ENCODE peak calls at places on chromosomes 3 and 15, in ten cellular contexts. Z, W, I, H, V, P, S, Q, U and D are unnamed samples.

GRCh38 chr3:45134758-45135521 is 11.2 kb downstream of the CDCP1 start:
- DNase-seq in H (no peak), V (no peak), Q (no peak), P (no peak), I (no peak), Z (no peak), U (no peak), W (no peak), S (no peak), D (no peak)

GRCh38 chr3:101509811-101510210 is 3.2 kb downstream of the SENP7 start:
- DNase-seq in P (no peak), S (no peak), I (no peak), V (no peak), Z (no peak), Q (no peak), H (no peak), U (no peak), W (no peak), D (peak)

GRCh38 chr3:134457331-134458125 is 28.3 kb downstream of the ANAPC13 start:
- DNase-seq in S (no peak), I (no peak), P (no peak), Z (no peak), H (no peak), W (no peak), V (no peak), Q (no peak), U (no peak), D (no peak)

GRCh38 chr3:48268936-48269551 is 28.1 kb downstream of the ZNF589 start:
- DNase-seq in V (no peak), W (no peak), P (no peak), I (no peak), Z (no peak), U (no peak), Q (no peak), H (no peak), S (no peak), D (no peak)

GRCh38 chr3:171875923-171876412 is 32.8 kb downstream of the TMEM212 start:
- DNase-seq in I (no peak), Z (no peak), U (no peak), H (no peak), Q (no peak), P (no peak), S (no peak), V (no peak), W (no peak), D (no peak)

GRCh38 chr15:44501768-44502366 is 35.1 kb upstream of the EIF3J start:
- DNase-seq in P (no peak), W (no peak), H (no peak), Z (no peak), S (no peak), U (peak), Q (peak), V (peak), I (no peak), D (peak)

GRCh38 chr3:35946121-35946856 is 307.0 kb downstream of the ARPP21 start:
- DNase-seq in U (peak), V (peak), I (no peak), W (no peak), Z (no peak), Q (peak), S (no peak), H (no peak), P (no peak), D (no peak)

GRCh38 chr3:128462341-128462910 is 4.3 kb downstream of the DNAJB8 start:
- DNase-seq in S (no peak), I (no peak), U (no peak), H (no peak), P (no peak), Z (no peak), Q (no peak), V (no peak), W (no peak), D (no peak)

GRCh38 chr3:24598691-24599090 is 104.0 kb upstream of the THRB start:
- DNase-seq in P (no peak), U (no peak), S (no peak), Q (no peak), H (no peak), I (no peak), Z (no peak), V (no peak), W (no peak), D (peak)

GRCh38 chr15:49331951-49332350 is 91.1 kb upstream of the FGF7 start:
- DNase-seq in V (no peak), S (no peak), P (no peak), H (no peak), Z (no peak), U (no peak), I (no peak), W (no peak), Q (no peak), D (no peak)

GRCh38 chr3:57557088-57557537 is 1.0 kb downstream of the PDE12 start:
- DNase-seq in H (peak), W (no peak), Z (no peak), V (peak), I (no peak), U (peak), S (no peak), Q (peak), P (no peak), D (no peak)

GRCh38 chr3:171339606-171340005 is 120.6 kb downstream of the TNIK start:
- DNase-seq in P (no peak), Q (no peak), U (no peak), H (peak), Z (no peak), W (no peak), S (no peak), I (no peak), V (no peak), D (no peak)

GRCh38 chr15:50187997-50188396 is 6.0 kb downstream of the SLC27A2 start:
- DNase-seq in H (no peak), V (no peak), Z (no peak), I (no peak), U (peak), P (no peak), Q (no peak), S (no peak), W (no peak), D (no peak)

GRCh38 chr3:26625187-26625586 is 2.6 kb downstream of the LRRC3B start:
- DNase-seq in U (peak), P (no peak), W (no peak), H (no peak), Z (no peak), I (peak), V (no peak), S (no peak), Q (no peak), D (no peak)

GRCh38 chr15:67143646-67144045 is 78.2 kb downstream of the SMAD3 start:
- DNase-seq in U (no peak), Z (no peak), I (no peak), W (no peak), Q (no peak), S (peak), P (no peak), H (no peak), V (no peak), D (no peak)

GRCh38 chr3:106431698-106432097 is 562.9 kb upstream of the CBLB start:
- DNase-seq in S (no peak), H (no peak), Z (no peak), W (no peak), V (no peak), Q (no peak), I (no peak), U (no peak), P (no peak), D (no peak)

GRCh38 chr3:150080058-150080730 is 109.5 kb upstream of the PFN2 start:
- DNase-seq in S (no peak), Z (no peak), V (no peak), P (no peak), U (peak), I (no peak), W (no peak), H (no peak), Q (no peak), D (no peak)

GRCh38 chr3:105614288-105615030 is 247.8 kb downstream of the ALCAM start:
- DNase-seq in U (no peak), W (no peak), Q (peak), H (no peak), S (no peak), Z (no peak), P (no peak), V (no peak), I (no peak), D (no peak)

GRCh38 chr3:58333206-58334012 is 717 bp downstream of the PXK start:
- DNase-seq in H (peak), U (peak), S (peak), Q (peak), V (peak), Z (peak), W (peak), P (peak), I (peak), D (peak)

GRCh38 chr3:89533320-89533719 is 425.9 kb downstream of the EPHA3 start:
- DNase-seq in Q (peak), V (no peak), U (no peak), Z (no peak), I (no peak), P (no peak), H (no peak), S (no peak), W (no peak), D (no peak)

GRCh38 chr3:188185717-188186236 is 31.8 kb downstream of the LPP start:
- DNase-seq in H (peak), P (peak), U (peak), Z (no peak), I (peak), V (no peak), S (no peak), W (peak), Q (peak), D (no peak)

GRCh38 chr3:183513046-183513706 is 42.3 kb downstream of the KLHL6 start:
- DNase-seq in Q (no peak), Z (peak), I (no peak), U (no peak), H (no peak), W (no peak), V (peak), S (no peak), P (no peak), D (no peak)

GRCh38 chr3:100226712-100227429 is 33.9 kb upstream of the TBC1D23 start:
- DNase-seq in S (no peak), W (peak), Z (peak), I (no peak), U (no peak), Q (no peak), H (no peak), P (no peak), V (no peak), D (no peak)

GRCh38 chr3:61561374-61562041 is at the start of gene PTPRG:
- DNase-seq in P (peak), W (peak), Z (peak), U (peak), V (peak), S (peak), H (peak), Q (peak), I (peak), D (peak)

GRCh38 chr15:58528197-58528870 is 96.5 kb downstream of the LIPC start:
- DNase-seq in Q (peak), U (no peak), I (no peak), P (no peak), V (no peak), H (no peak), Z (no peak), W (no peak), S (peak), D (no peak)

GRCh38 chr3:53318522-53318921 is 28.8 kb downstream of the DCP1A start:
- DNase-seq in U (no peak), I (no peak), V (no peak), P (no peak), W (no peak), H (no peak), Q (no peak), S (no peak), Z (no peak), D (no peak)

GRCh38 chr3:14812196-14812785 is 6.5 kb upstream of the FGD5 start:
- DNase-seq in Q (no peak), W (no peak), Z (no peak), U (no peak), P (peak), H (no peak), S (no peak), V (no peak), I (peak), D (no peak)

GRCh38 chr3:148681080-148681479 is 16.6 kb upstream of the AGTR1 start:
- DNase-seq in W (no peak), V (no peak), I (no peak), Z (no peak), U (no peak), P (no peak), S (no peak), Q (no peak), H (no peak), D (peak)

GRCh38 chr3:119891944-119892721 is 110.2 kb downstream of the NR1I2 start:
- DNase-seq in H (no peak), W (peak), P (no peak), S (no peak), Q (peak), U (peak), I (no peak), V (peak), Z (peak), D (peak)

GRCh38 chr3:52218026-52218425 is 7.4 kb downstream of the TLR9 start:
- DNase-seq in V (no peak), U (no peak), Z (no peak), I (no peak), H (no peak), P (peak), W (no peak), S (no peak), Q (no peak), D (no peak)

GRCh38 chr3:149340310-149340933 is 7.0 kb upstream of the TM4SF18 start:
- DNase-seq in S (no peak), I (no peak), P (no peak), U (no peak), Z (no peak), H (no peak), W (no peak), Q (no peak), V (no peak), D (no peak)

GRCh38 chr3:149659173-149659468 is 1.3 kb upstream of the WWTR1 start:
- DNase-seq in S (no peak), Q (no peak), W (no peak), P (no peak), U (no peak), I (no peak), V (no peak), H (peak), Z (no peak), D (no peak)

GRCh38 chr3:52119056-52119455 is 35.2 kb downstream of the POC1A start:
- DNase-seq in H (peak), Q (no peak), V (no peak), W (no peak), I (peak), P (peak), S (no peak), U (no peak), Z (no peak), D (no peak)

GRCh38 chr3:72261566-72262564 is 476.9 kb upstream of the PROK2 start:
- DNase-seq in V (no peak), P (no peak), S (no peak), W (no peak), H (no peak), Q (no peak), U (no peak), Z (no peak), I (no peak), D (no peak)

GRCh38 chr15:74573987-74574386 is 33.0 kb downstream of the ARID3B start:
- DNase-seq in H (no peak), I (no peak), S (no peak), W (no peak), Z (no peak), P (no peak), U (no peak), V (no peak), Q (no peak), D (no peak)

GRCh38 chr15:51380999-51381806 is 39.7 kb downstream of the GLDN start:
- DNase-seq in W (peak), V (peak), S (peak), Z (peak), Q (peak), P (no peak), I (peak), H (no peak), U (peak), D (peak)
- TF ChIP-seq CTCF in W (peak), V (peak), S (peak), Z (peak), Q (peak), P (peak), I (peak), H (peak), U (peak), D (peak)

DNA sequence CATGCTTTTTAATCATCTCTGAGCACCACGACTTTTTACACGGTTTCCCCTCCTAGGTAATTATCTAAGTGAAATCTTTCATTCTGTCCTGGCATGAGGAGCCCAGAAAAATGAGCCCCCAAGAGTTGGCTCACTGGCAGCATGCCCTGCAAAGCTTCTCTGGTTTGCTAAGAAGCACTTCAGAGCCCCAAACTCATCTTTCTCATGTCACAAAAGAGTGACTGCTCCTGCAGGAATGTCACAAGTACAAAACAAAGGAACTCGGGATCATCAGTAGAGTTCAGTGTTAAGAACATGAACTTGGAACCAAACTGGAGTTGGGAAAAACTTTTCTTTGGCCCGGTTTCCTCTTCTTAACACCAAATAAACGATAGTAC is 123.9 kb downstream of the FOXB1 start:
- DNase-seq in U (peak), H (no peak), S (no peak), W (no peak), I (peak), P (no peak), Z (no peak), Q (no peak), V (no peak), D (no peak)
- H3K27ac ChIP-seq in U (no peak), H (peak), S (no peak), W (peak), I (peak), P (peak), Z (no peak), Q (peak), V (peak), D (peak)

DNA sequence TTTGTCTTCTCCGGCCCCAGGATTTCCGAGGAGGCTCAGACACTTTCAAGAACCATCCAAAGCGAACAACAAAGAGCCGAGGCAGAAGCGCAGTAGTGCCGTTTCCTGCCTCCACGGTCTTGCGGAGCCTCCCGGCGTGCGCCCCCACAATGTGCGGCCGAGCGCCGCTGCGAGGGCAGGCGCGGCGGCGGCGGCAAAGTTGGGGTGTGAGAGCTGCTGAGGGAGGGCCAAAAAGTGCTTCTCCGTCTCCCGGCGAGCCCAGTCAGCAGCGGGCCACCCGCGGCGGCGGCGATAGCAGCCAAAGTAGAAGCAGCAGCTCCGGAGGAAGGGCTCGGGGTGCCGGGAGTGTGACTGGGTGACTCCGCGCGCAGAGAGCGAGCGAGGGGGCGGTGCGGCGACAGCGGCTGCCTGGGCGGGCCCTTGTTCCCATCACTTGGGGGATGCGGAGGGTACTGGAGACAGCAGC is 749.1 kb downstream of the ROBO1 start:
- DNase-seq in Z (peak), U (peak), V (no peak), Q (peak), S (peak), W (peak), P (peak), I (peak), H (peak), D (peak)
- TF ChIP-seq CTCF in Z (no peak), U (no peak), V (no peak), Q (peak), S (no peak), W (no peak), P (no peak), I (no peak), H (no peak), D (no peak)

DNA sequence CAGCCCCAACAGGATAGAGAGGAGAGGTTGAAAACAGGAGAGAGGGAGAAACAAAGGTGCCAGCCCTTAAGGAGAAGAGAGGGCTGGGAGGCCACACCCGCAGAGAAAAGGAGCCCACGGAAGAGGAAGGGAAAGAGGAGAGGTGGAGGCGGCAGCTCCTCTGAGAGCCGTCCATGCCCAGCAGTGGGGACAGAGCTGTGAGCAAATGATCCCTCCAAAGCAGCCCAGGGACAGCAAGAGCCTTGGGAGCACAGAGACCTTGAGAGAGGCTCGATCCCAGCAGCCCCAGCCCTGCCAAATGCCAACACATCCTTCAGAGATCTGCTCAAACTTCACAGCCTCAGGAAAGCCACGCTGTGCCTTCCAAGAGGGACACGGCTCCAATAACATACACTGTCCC is 66.7 kb upstream of the CORO2B start:
- DNase-seq in U (no peak), W (no peak), I (no peak), P (no peak), S (no peak), V (no peak), Z (no peak), Q (no peak), H (no peak), D (no peak)
- H3K27ac ChIP-seq in U (no peak), W (peak), I (no peak), P (peak), S (peak), V (no peak), Z (no peak), Q (no peak), H (peak), D (no peak)

DNA sequence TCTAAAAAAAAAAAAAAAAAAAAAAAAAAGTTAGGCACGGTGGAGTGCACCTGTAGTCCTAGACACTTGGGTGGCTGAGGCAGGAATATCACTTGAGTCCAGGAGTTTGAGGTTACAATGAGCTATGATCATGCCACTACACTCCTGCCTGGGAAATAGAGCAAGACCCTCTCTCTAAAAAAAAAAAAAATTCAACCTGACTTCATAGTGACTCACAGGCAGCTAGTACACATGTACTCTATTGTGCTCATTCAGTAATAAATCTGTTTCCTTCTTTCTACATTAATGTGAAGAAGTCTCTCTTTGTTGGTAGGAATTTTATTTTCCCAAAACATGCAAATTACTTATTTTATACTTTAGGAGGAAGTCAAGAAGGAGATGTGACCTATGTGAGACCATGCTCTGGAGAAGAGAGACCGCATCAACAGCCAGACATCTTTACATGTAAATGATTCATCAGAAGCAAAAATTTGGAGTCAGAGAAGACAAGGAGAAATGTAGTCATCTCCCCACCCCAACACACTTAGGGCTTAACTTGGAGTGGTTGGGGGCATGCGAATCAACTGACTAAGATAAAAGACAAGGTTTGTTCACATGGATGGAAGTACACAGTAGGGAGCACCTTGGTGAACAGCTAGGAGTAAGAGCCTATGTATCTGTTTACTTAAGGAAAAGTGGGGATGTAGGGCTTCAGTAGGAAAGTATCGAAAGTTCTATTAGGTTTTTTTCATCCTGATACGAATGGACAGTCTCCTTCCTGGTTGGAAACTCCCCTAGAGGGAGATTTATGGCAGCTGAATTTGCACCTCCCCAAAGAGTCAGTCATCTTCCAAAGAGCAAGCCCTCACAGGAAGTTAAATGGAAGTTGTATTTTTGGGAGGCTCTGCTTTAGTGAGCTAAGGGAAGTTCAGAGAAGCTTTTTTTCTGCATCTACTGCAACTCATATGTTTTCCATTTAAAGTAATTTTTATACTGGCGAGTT is 23.0 kb upstream of the NMD3 start:
- DNase-seq in P (no peak), Q (no peak), W (no peak), Z (no peak), U (no peak), S (no peak), V (no peak), H (no peak), I (no peak), D (no peak)
- TF ChIP-seq CTCF in P (no peak), Q (no peak), W (no peak), Z (no peak), U (no peak), S (no peak), V (no peak), H (no peak), I (no peak), D (no peak)